ENCODE peak calls at places on chromosome 4, in ten cellular contexts. One of them, this sample, is unnamed.

GRCh38 chr4:119286377-119287002 is 35.4 kb downstream of the FABP2 start:
- DNase-seq in NK-92 treated with Interleukin-12 subunit alpha and Interleukin-12 subunit beta, amount 100 ng/mL, for 24 hours: no peak
- DNase-seq in activated CD8-positive, alpha-beta memory T cell treated with anti-CD3 and anti-CD28 coated beads, Interleukin-2, amount 50 U/mL, for 4 hours: peak
- DNase-seq in psoas muscle: no peak
- DNase-seq in T-helper 9 cell: peak
- DNase-seq in colonic mucosa: no peak
- DNase-seq in ELR: peak
- DNase-seq in GM23248: peak
- DNase-seq in H7: no peak
- DNase-seq in HCT116: peak
- DNase-seq in this sample: no peak

GRCh38 chr4:106530034-106530361 is 161.4 kb upstream of the GIMD1 start:
- DNase-seq in NK-92 treated with Interleukin-12 subunit alpha and Interleukin-12 subunit beta, amount 100 ng/mL, for 24 hours: no peak
- DNase-seq in activated CD8-positive, alpha-beta memory T cell treated with anti-CD3 and anti-CD28 coated beads, Interleukin-2, amount 50 U/mL, for 4 hours: no peak
- DNase-seq in psoas muscle: no peak
- DNase-seq in T-helper 9 cell: no peak
- DNase-seq in colonic mucosa: no peak
- DNase-seq in ELR: no peak
- DNase-seq in GM23248: no peak
- DNase-seq in H7: no peak
- DNase-seq in HCT116: no peak
- DNase-seq in this sample: no peak

GRCh38 chr4:79050521-79050880 is 111.3 kb upstream of the PAQR3 start:
- DNase-seq in NK-92 treated with Interleukin-12 subunit alpha and Interleukin-12 subunit beta, amount 100 ng/mL, for 24 hours: no peak
- DNase-seq in activated CD8-positive, alpha-beta memory T cell treated with anti-CD3 and anti-CD28 coated beads, Interleukin-2, amount 50 U/mL, for 4 hours: no peak
- DNase-seq in psoas muscle: no peak
- DNase-seq in T-helper 9 cell: no peak
- DNase-seq in colonic mucosa: peak
- DNase-seq in ELR: no peak
- DNase-seq in GM23248: peak
- DNase-seq in H7: no peak
- DNase-seq in HCT116: no peak
- DNase-seq in this sample: no peak

GRCh38 chr4:95304898-95305297 is 243.9 kb downstream of the UNC5C start:
- DNase-seq in NK-92 treated with Interleukin-12 subunit alpha and Interleukin-12 subunit beta, amount 100 ng/mL, for 24 hours: no peak
- DNase-seq in activated CD8-positive, alpha-beta memory T cell treated with anti-CD3 and anti-CD28 coated beads, Interleukin-2, amount 50 U/mL, for 4 hours: no peak
- DNase-seq in psoas muscle: no peak
- DNase-seq in T-helper 9 cell: no peak
- DNase-seq in colonic mucosa: no peak
- DNase-seq in ELR: no peak
- DNase-seq in GM23248: no peak
- DNase-seq in H7: peak
- DNase-seq in HCT116: no peak
- DNase-seq in this sample: no peak

GRCh38 chr4:132818091-132818490 is 331.0 kb upstream of the PCDH10 start:
- DNase-seq in NK-92 treated with Interleukin-12 subunit alpha and Interleukin-12 subunit beta, amount 100 ng/mL, for 24 hours: no peak
- DNase-seq in activated CD8-positive, alpha-beta memory T cell treated with anti-CD3 and anti-CD28 coated beads, Interleukin-2, amount 50 U/mL, for 4 hours: no peak
- DNase-seq in psoas muscle: no peak
- DNase-seq in T-helper 9 cell: no peak
- DNase-seq in colonic mucosa: no peak
- DNase-seq in ELR: no peak
- DNase-seq in GM23248: no peak
- DNase-seq in H7: peak
- DNase-seq in HCT116: no peak
- DNase-seq in this sample: peak

GRCh38 chr4:70892086-70892769 is 9.9 kb upstream of the MOB1B start:
- DNase-seq in NK-92 treated with Interleukin-12 subunit alpha and Interleukin-12 subunit beta, amount 100 ng/mL, for 24 hours: no peak
- DNase-seq in activated CD8-positive, alpha-beta memory T cell treated with anti-CD3 and anti-CD28 coated beads, Interleukin-2, amount 50 U/mL, for 4 hours: no peak
- DNase-seq in psoas muscle: no peak
- DNase-seq in T-helper 9 cell: no peak
- DNase-seq in colonic mucosa: peak
- DNase-seq in ELR: no peak
- DNase-seq in GM23248: no peak
- DNase-seq in H7: no peak
- DNase-seq in HCT116: no peak
- DNase-seq in this sample: no peak

GRCh38 chr4:148443550-148444295 is 1.5 kb upstream of the NR3C2 start:
- DNase-seq in NK-92 treated with Interleukin-12 subunit alpha and Interleukin-12 subunit beta, amount 100 ng/mL, for 24 hours: no peak
- DNase-seq in activated CD8-positive, alpha-beta memory T cell treated with anti-CD3 and anti-CD28 coated beads, Interleukin-2, amount 50 U/mL, for 4 hours: peak
- DNase-seq in psoas muscle: peak
- DNase-seq in T-helper 9 cell: peak
- DNase-seq in colonic mucosa: peak
- DNase-seq in ELR: peak
- DNase-seq in GM23248: peak
- DNase-seq in H7: peak
- DNase-seq in HCT116: no peak
- DNase-seq in this sample: peak

GRCh38 chr4:151532001-151532708 is 123.2 kb downstream of the FHIP1A start:
- DNase-seq in NK-92 treated with Interleukin-12 subunit alpha and Interleukin-12 subunit beta, amount 100 ng/mL, for 24 hours: no peak
- DNase-seq in activated CD8-positive, alpha-beta memory T cell treated with anti-CD3 and anti-CD28 coated beads, Interleukin-2, amount 50 U/mL, for 4 hours: no peak
- DNase-seq in psoas muscle: no peak
- DNase-seq in T-helper 9 cell: no peak
- DNase-seq in colonic mucosa: no peak
- DNase-seq in ELR: no peak
- DNase-seq in GM23248: no peak
- DNase-seq in H7: no peak
- DNase-seq in HCT116: no peak
- DNase-seq in this sample: no peak

GRCh38 chr4:136392576-136392975 is 1139.7 kb downstream of the PCDH18 start:
- DNase-seq in NK-92 treated with Interleukin-12 subunit alpha and Interleukin-12 subunit beta, amount 100 ng/mL, for 24 hours: no peak
- DNase-seq in activated CD8-positive, alpha-beta memory T cell treated with anti-CD3 and anti-CD28 coated beads, Interleukin-2, amount 50 U/mL, for 4 hours: no peak
- DNase-seq in psoas muscle: no peak
- DNase-seq in T-helper 9 cell: no peak
- DNase-seq in colonic mucosa: no peak
- DNase-seq in ELR: peak
- DNase-seq in GM23248: no peak
- DNase-seq in H7: no peak
- DNase-seq in HCT116: no peak
- DNase-seq in this sample: no peak

GRCh38 chr4:105461221-105462041 is 12.4 kb downstream of the PPA2 start:
- DNase-seq in NK-92 treated with Interleukin-12 subunit alpha and Interleukin-12 subunit beta, amount 100 ng/mL, for 24 hours: no peak
- DNase-seq in activated CD8-positive, alpha-beta memory T cell treated with anti-CD3 and anti-CD28 coated beads, Interleukin-2, amount 50 U/mL, for 4 hours: no peak
- DNase-seq in psoas muscle: no peak
- DNase-seq in T-helper 9 cell: no peak
- DNase-seq in colonic mucosa: no peak
- DNase-seq in ELR: no peak
- DNase-seq in GM23248: no peak
- DNase-seq in H7: no peak
- DNase-seq in HCT116: no peak
- DNase-seq in this sample: no peak

GRCh38 chr4:108114503-108114902 is 54.2 kb downstream of the LEF1 start:
- DNase-seq in NK-92 treated with Interleukin-12 subunit alpha and Interleukin-12 subunit beta, amount 100 ng/mL, for 24 hours: no peak
- DNase-seq in activated CD8-positive, alpha-beta memory T cell treated with anti-CD3 and anti-CD28 coated beads, Interleukin-2, amount 50 U/mL, for 4 hours: no peak
- DNase-seq in psoas muscle: no peak
- DNase-seq in T-helper 9 cell: no peak
- DNase-seq in colonic mucosa: no peak
- DNase-seq in ELR: no peak
- DNase-seq in GM23248: no peak
- DNase-seq in H7: no peak
- DNase-seq in HCT116: no peak
- DNase-seq in this sample: no peak

GRCh38 chr4:55393461-55394320 is 2.1 kb upstream of the TMEM165 start:
- DNase-seq in NK-92 treated with Interleukin-12 subunit alpha and Interleukin-12 subunit beta, amount 100 ng/mL, for 24 hours: no peak
- DNase-seq in activated CD8-positive, alpha-beta memory T cell treated with anti-CD3 and anti-CD28 coated beads, Interleukin-2, amount 50 U/mL, for 4 hours: no peak
- DNase-seq in psoas muscle: no peak
- DNase-seq in T-helper 9 cell: no peak
- DNase-seq in colonic mucosa: peak
- DNase-seq in ELR: no peak
- DNase-seq in GM23248: peak
- DNase-seq in H7: no peak
- DNase-seq in HCT116: no peak
- DNase-seq in this sample: no peak

GRCh38 chr4:39305902-39306677 is 60.1 kb downstream of the RFC1 start:
- DNase-seq in NK-92 treated with Interleukin-12 subunit alpha and Interleukin-12 subunit beta, amount 100 ng/mL, for 24 hours: no peak
- DNase-seq in activated CD8-positive, alpha-beta memory T cell treated with anti-CD3 and anti-CD28 coated beads, Interleukin-2, amount 50 U/mL, for 4 hours: no peak
- DNase-seq in psoas muscle: no peak
- DNase-seq in T-helper 9 cell: no peak
- DNase-seq in colonic mucosa: no peak
- DNase-seq in ELR: no peak
- DNase-seq in GM23248: no peak
- DNase-seq in H7: no peak
- DNase-seq in HCT116: no peak
- DNase-seq in this sample: no peak

GRCh38 chr4:48635310-48635709 is 144.8 kb downstream of the FRYL start:
- DNase-seq in NK-92 treated with Interleukin-12 subunit alpha and Interleukin-12 subunit beta, amount 100 ng/mL, for 24 hours: no peak
- DNase-seq in activated CD8-positive, alpha-beta memory T cell treated with anti-CD3 and anti-CD28 coated beads, Interleukin-2, amount 50 U/mL, for 4 hours: peak
- DNase-seq in psoas muscle: no peak
- DNase-seq in T-helper 9 cell: no peak
- DNase-seq in colonic mucosa: no peak
- DNase-seq in ELR: peak
- DNase-seq in GM23248: peak
- DNase-seq in H7: no peak
- DNase-seq in HCT116: peak
- DNase-seq in this sample: no peak

GRCh38 chr4:164169591-164169990 is 584.3 kb upstream of the SMIM31 start:
- DNase-seq in NK-92 treated with Interleukin-12 subunit alpha and Interleukin-12 subunit beta, amount 100 ng/mL, for 24 hours: no peak
- DNase-seq in activated CD8-positive, alpha-beta memory T cell treated with anti-CD3 and anti-CD28 coated beads, Interleukin-2, amount 50 U/mL, for 4 hours: no peak
- DNase-seq in psoas muscle: no peak
- DNase-seq in T-helper 9 cell: no peak
- DNase-seq in colonic mucosa: no peak
- DNase-seq in ELR: peak
- DNase-seq in GM23248: no peak
- DNase-seq in H7: no peak
- DNase-seq in HCT116: no peak
- DNase-seq in this sample: no peak

GRCh38 chr4:91965166-91965565 is 338.6 kb upstream of the GRID2 start:
- DNase-seq in NK-92 treated with Interleukin-12 subunit alpha and Interleukin-12 subunit beta, amount 100 ng/mL, for 24 hours: no peak
- DNase-seq in activated CD8-positive, alpha-beta memory T cell treated with anti-CD3 and anti-CD28 coated beads, Interleukin-2, amount 50 U/mL, for 4 hours: no peak
- DNase-seq in psoas muscle: no peak
- DNase-seq in T-helper 9 cell: no peak
- DNase-seq in colonic mucosa: no peak
- DNase-seq in ELR: no peak
- DNase-seq in GM23248: no peak
- DNase-seq in H7: no peak
- DNase-seq in HCT116: no peak
- DNase-seq in this sample: no peak

GRCh38 chr4:2415881-2416563 is 2.4 kb downstream of the ZFYVE28 start:
- DNase-seq in NK-92 treated with Interleukin-12 subunit alpha and Interleukin-12 subunit beta, amount 100 ng/mL, for 24 hours: no peak
- DNase-seq in activated CD8-positive, alpha-beta memory T cell treated with anti-CD3 and anti-CD28 coated beads, Interleukin-2, amount 50 U/mL, for 4 hours: no peak
- DNase-seq in psoas muscle: no peak
- DNase-seq in T-helper 9 cell: no peak
- DNase-seq in colonic mucosa: no peak
- DNase-seq in ELR: no peak
- DNase-seq in GM23248: no peak
- DNase-seq in H7: no peak
- DNase-seq in HCT116: no peak
- DNase-seq in this sample: no peak

GRCh38 chr4:66769436-66769835 is 775.9 kb downstream of the CENPC start:
- DNase-seq in NK-92 treated with Interleukin-12 subunit alpha and Interleukin-12 subunit beta, amount 100 ng/mL, for 24 hours: no peak
- DNase-seq in activated CD8-positive, alpha-beta memory T cell treated with anti-CD3 and anti-CD28 coated beads, Interleukin-2, amount 50 U/mL, for 4 hours: no peak
- DNase-seq in psoas muscle: no peak
- DNase-seq in T-helper 9 cell: no peak
- DNase-seq in colonic mucosa: no peak
- DNase-seq in ELR: peak
- DNase-seq in GM23248: no peak
- DNase-seq in H7: no peak
- DNase-seq in HCT116: no peak
- DNase-seq in this sample: no peak

GRCh38 chr4:113645771-113646455 is 115.6 kb downstream of the CAMK2D start:
- DNase-seq in NK-92 treated with Interleukin-12 subunit alpha and Interleukin-12 subunit beta, amount 100 ng/mL, for 24 hours: no peak
- DNase-seq in activated CD8-positive, alpha-beta memory T cell treated with anti-CD3 and anti-CD28 coated beads, Interleukin-2, amount 50 U/mL, for 4 hours: no peak
- DNase-seq in psoas muscle: no peak
- DNase-seq in T-helper 9 cell: no peak
- DNase-seq in colonic mucosa: peak
- DNase-seq in ELR: peak
- DNase-seq in GM23248: peak
- DNase-seq in H7: peak
- DNase-seq in HCT116: peak
- DNase-seq in this sample: peak

GRCh38 chr4:81032805-81033684 is 2.5 kb downstream of the BMP3 start:
- DNase-seq in NK-92 treated with Interleukin-12 subunit alpha and Interleukin-12 subunit beta, amount 100 ng/mL, for 24 hours: no peak
- DNase-seq in activated CD8-positive, alpha-beta memory T cell treated with anti-CD3 and anti-CD28 coated beads, Interleukin-2, amount 50 U/mL, for 4 hours: no peak
- DNase-seq in psoas muscle: no peak
- DNase-seq in T-helper 9 cell: no peak
- DNase-seq in colonic mucosa: peak
- DNase-seq in ELR: no peak
- DNase-seq in GM23248: no peak
- DNase-seq in H7: peak
- DNase-seq in HCT116: no peak
- DNase-seq in this sample: no peak

GRCh38 chr4:8290701-8290970 is 21.1 kb downstream of the HTRA3 start:
- DNase-seq in NK-92 treated with Interleukin-12 subunit alpha and Interleukin-12 subunit beta, amount 100 ng/mL, for 24 hours: no peak
- DNase-seq in activated CD8-positive, alpha-beta memory T cell treated with anti-CD3 and anti-CD28 coated beads, Interleukin-2, amount 50 U/mL, for 4 hours: no peak
- DNase-seq in psoas muscle: peak
- DNase-seq in T-helper 9 cell: no peak
- DNase-seq in colonic mucosa: no peak
- DNase-seq in ELR: no peak
- DNase-seq in GM23248: no peak
- DNase-seq in H7: no peak
- DNase-seq in HCT116: no peak
- DNase-seq in this sample: no peak

GRCh38 chr4:32789026-32789608 is 2068.9 kb downstream of the PCDH7 start:
- DNase-seq in NK-92 treated with Interleukin-12 subunit alpha and Interleukin-12 subunit beta, amount 100 ng/mL, for 24 hours: no peak
- DNase-seq in activated CD8-positive, alpha-beta memory T cell treated with anti-CD3 and anti-CD28 coated beads, Interleukin-2, amount 50 U/mL, for 4 hours: no peak
- DNase-seq in psoas muscle: no peak
- DNase-seq in T-helper 9 cell: no peak
- DNase-seq in colonic mucosa: no peak
- DNase-seq in ELR: peak
- DNase-seq in GM23248: peak
- DNase-seq in H7: no peak
- DNase-seq in HCT116: no peak
- DNase-seq in this sample: no peak

GRCh38 chr4:152102184-152103000 is 341.6 kb upstream of the GATB start:
- DNase-seq in NK-92 treated with Interleukin-12 subunit alpha and Interleukin-12 subunit beta, amount 100 ng/mL, for 24 hours: no peak
- DNase-seq in activated CD8-positive, alpha-beta memory T cell treated with anti-CD3 and anti-CD28 coated beads, Interleukin-2, amount 50 U/mL, for 4 hours: no peak
- DNase-seq in psoas muscle: no peak
- DNase-seq in T-helper 9 cell: no peak
- DNase-seq in colonic mucosa: no peak
- DNase-seq in ELR: peak
- DNase-seq in GM23248: peak
- DNase-seq in H7: no peak
- DNase-seq in HCT116: peak
- DNase-seq in this sample: peak

GRCh38 chr4:71009796-71010588 is 16.5 kb downstream of the DCK start:
- DNase-seq in NK-92 treated with Interleukin-12 subunit alpha and Interleukin-12 subunit beta, amount 100 ng/mL, for 24 hours: no peak
- DNase-seq in activated CD8-positive, alpha-beta memory T cell treated with anti-CD3 and anti-CD28 coated beads, Interleukin-2, amount 50 U/mL, for 4 hours: no peak
- DNase-seq in psoas muscle: no peak
- DNase-seq in T-helper 9 cell: no peak
- DNase-seq in colonic mucosa: no peak
- DNase-seq in ELR: peak
- DNase-seq in GM23248: peak
- DNase-seq in H7: peak
- DNase-seq in HCT116: peak
- DNase-seq in this sample: peak

GRCh38 chr4:62495039-62495438 is 1294.9 kb downstream of the ADGRL3 start:
- DNase-seq in NK-92 treated with Interleukin-12 subunit alpha and Interleukin-12 subunit beta, amount 100 ng/mL, for 24 hours: no peak
- DNase-seq in activated CD8-positive, alpha-beta memory T cell treated with anti-CD3 and anti-CD28 coated beads, Interleukin-2, amount 50 U/mL, for 4 hours: no peak
- DNase-seq in psoas muscle: no peak
- DNase-seq in T-helper 9 cell: no peak
- DNase-seq in colonic mucosa: no peak
- DNase-seq in ELR: peak
- DNase-seq in GM23248: no peak
- DNase-seq in H7: no peak
- DNase-seq in HCT116: no peak
- DNase-seq in this sample: no peak

GRCh38 chr4:107058828-107059227 is 22.7 kb upstream of the DKK2 start:
- DNase-seq in NK-92 treated with Interleukin-12 subunit alpha and Interleukin-12 subunit beta, amount 100 ng/mL, for 24 hours: no peak
- DNase-seq in activated CD8-positive, alpha-beta memory T cell treated with anti-CD3 and anti-CD28 coated beads, Interleukin-2, amount 50 U/mL, for 4 hours: no peak
- DNase-seq in psoas muscle: no peak
- DNase-seq in T-helper 9 cell: no peak
- DNase-seq in colonic mucosa: no peak
- DNase-seq in ELR: peak
- DNase-seq in GM23248: peak
- DNase-seq in H7: no peak
- DNase-seq in HCT116: no peak
- DNase-seq in this sample: no peak

GRCh38 chr4:15420642-15421041 is 7.2 kb upstream of the C1QTNF7 start:
- DNase-seq in NK-92 treated with Interleukin-12 subunit alpha and Interleukin-12 subunit beta, amount 100 ng/mL, for 24 hours: no peak
- DNase-seq in activated CD8-positive, alpha-beta memory T cell treated with anti-CD3 and anti-CD28 coated beads, Interleukin-2, amount 50 U/mL, for 4 hours: no peak
- DNase-seq in psoas muscle: no peak
- DNase-seq in T-helper 9 cell: no peak
- DNase-seq in colonic mucosa: no peak
- DNase-seq in ELR: peak
- DNase-seq in GM23248: peak
- DNase-seq in H7: no peak
- DNase-seq in HCT116: no peak
- DNase-seq in this sample: no peak

GRCh38 chr4:86496094-86497060 is 97.7 kb upstream of the PTPN13 start:
- DNase-seq in NK-92 treated with Interleukin-12 subunit alpha and Interleukin-12 subunit beta, amount 100 ng/mL, for 24 hours: no peak
- DNase-seq in activated CD8-positive, alpha-beta memory T cell treated with anti-CD3 and anti-CD28 coated beads, Interleukin-2, amount 50 U/mL, for 4 hours: no peak
- DNase-seq in psoas muscle: no peak
- DNase-seq in T-helper 9 cell: peak
- DNase-seq in colonic mucosa: peak
- DNase-seq in ELR: peak
- DNase-seq in GM23248: peak
- DNase-seq in H7: peak
- DNase-seq in HCT116: peak
- DNase-seq in this sample: peak